ENCODE peak calls at places on chromosomes 13 and 19, in nine cellular contexts. Q is iPS DF 6.9, J is ovary, R is thoracic aorta, X is fibroblast of pulmonary artery, D is IMR-90, L is SK-N-SH, P is body of pancreas, B is tibial artery. W is an unnamed sample.

GRCh38 chr19:36113895-36114762 is 546 bp downstream of the POLR2I start:
- DNase-seq in Q (no peak), J (peak; percentile 54), R (no peak), X (peak; percentile 29), D (peak; percentile 30), L (peak; percentile 65), P (peak; percentile 22), B (peak; percentile 32), W (no peak)

GRCh38 chr19:55702131-55702627 is 27.2 kb downstream of the EPN1 start:
- DNase-seq in Q (no peak), J (no peak), R (no peak), X (peak; percentile 66), D (no peak), L (peak; percentile 6), P (peak; percentile 27), B (no peak), W (no peak)

GRCh38 chr13:97122381-97122996 is 99.6 kb upstream of the MBNL2 start:
- DNase-seq in Q (no peak), J (no peak), R (no peak), X (peak; percentile 77), D (peak; percentile 73), L (no peak), P (no peak), B (no peak), W (no peak)

GRCh38 chr13:111335263-111335662 is 14.8 kb downstream of the TEX29 start:
- DNase-seq in Q (no peak), J (no peak), R (no peak), X (no peak), D (no peak), L (no peak), P (no peak), B (peak; percentile 10), W (no peak)

GRCh38 chr13:97141564-97142005 is 80.5 kb upstream of the MBNL2 start:
- DNase-seq in Q (peak; percentile 20), J (peak; percentile 28), R (no peak), X (peak; percentile 87), D (peak; percentile 94), L (no peak), P (peak; percentile 72), B (peak; percentile 34), W (no peak)

GRCh38 chr13:42820450-42820849 is 39.1 kb downstream of the FAM216B start:
- DNase-seq in Q (no peak), J (no peak), R (no peak), X (peak; percentile 63), D (no peak), L (no peak), P (no peak), B (no peak), W (no peak)

GRCh38 chr19:14214580-14214979 is 8.6 kb upstream of the ADGRL1 start:
- DNase-seq in Q (no peak), J (no peak), R (no peak), X (no peak), D (no peak), L (no peak), P (no peak), B (no peak), W (no peak)

GRCh38 chr19:46803555-46803954 is 15.2 kb upstream of the SLC1A5 start:
- DNase-seq in Q (no peak), J (no peak), R (no peak), X (no peak), D (no peak), L (no peak), P (no peak), B (no peak), W (no peak)

GRCh38 chr13:81172603-81173002 is 831.7 kb upstream of the SPRY2 start:
- DNase-seq in Q (no peak), J (no peak), R (no peak), X (no peak), D (no peak), L (no peak), P (no peak), B (no peak), W (no peak)

GRCh38 chr13:43573787-43574562 is 212.8 kb downstream of the ENOX1 start:
- DNase-seq in Q (no peak), J (no peak), R (no peak), X (peak; percentile 31), D (no peak), L (no peak), P (no peak), B (no peak), W (no peak)

GRCh38 chr13:33251131-33251629 is 34.4 kb downstream of the STARD13 start:
- DNase-seq in Q (no peak), J (no peak), R (peak; percentile 12), X (peak; percentile 91), D (peak; percentile 99), L (peak; percentile 54), P (no peak), B (no peak), W (peak; percentile 5)

GRCh38 chr19:16447015-16447384 is 24.8 kb downstream of the EPS15L1 start:
- DNase-seq in Q (no peak), J (peak; percentile 84), R (no peak), X (peak; percentile 95), D (peak; percentile 91), L (no peak), P (peak; percentile 61), B (peak; percentile 91), W (peak; percentile 58)

GRCh38 chr13:48500652-48501197 is 32.2 kb downstream of the RCBTB2 start:
- DNase-seq in Q (no peak), J (no peak), R (no peak), X (peak; percentile 91), D (peak; percentile 96), L (no peak), P (no peak), B (no peak), W (peak; percentile 71)

GRCh38 chr13:113554333-113554700 is 30.2 kb upstream of the TFDP1 start:
- DNase-seq in Q (no peak), J (no peak), R (no peak), X (no peak), D (no peak), L (no peak), P (no peak), B (no peak), W (no peak)

GRCh38 chr19:28680091-28680490 is 532.9 kb downstream of the UQCRFS1 start:
- DNase-seq in Q (no peak), J (no peak), R (no peak), X (no peak), D (no peak), L (no peak), P (no peak), B (no peak), W (no peak)

GRCh38 chr19:37594982-37595382 is 306 bp downstream of the ZNF540 start:
- DNase-seq in Q (no peak), J (peak; percentile 64), R (peak; percentile 37), X (no peak), D (peak; percentile 58), L (no peak), P (peak; percentile 64), B (peak; percentile 58), W (peak; percentile 12)

GRCh38 chr13:76630629-76631028 is 255.6 kb downstream of the KCTD12 start:
- DNase-seq in Q (no peak), J (no peak), R (no peak), X (no peak), D (no peak), L (no peak), P (no peak), B (no peak), W (no peak)

GRCh38 chr19:10102787-10103236 is 334 bp upstream of the ANGPTL6 start:
- DNase-seq in Q (no peak), J (no peak), R (no peak), X (no peak), D (no peak), L (peak; percentile 53), P (no peak), B (no peak), W (peak; percentile 77)
- H3K4me3 ChIP-seq in Q (no peak overlapping the region), J (no peak overlapping the region), R (no peak overlapping the region), X (no peak overlapping the region), D (no peak overlapping the region), L (no peak overlapping the region), P (no peak overlapping the region), B (no peak overlapping the region), W (peak overlapping the region; percentile 49)

DNA sequence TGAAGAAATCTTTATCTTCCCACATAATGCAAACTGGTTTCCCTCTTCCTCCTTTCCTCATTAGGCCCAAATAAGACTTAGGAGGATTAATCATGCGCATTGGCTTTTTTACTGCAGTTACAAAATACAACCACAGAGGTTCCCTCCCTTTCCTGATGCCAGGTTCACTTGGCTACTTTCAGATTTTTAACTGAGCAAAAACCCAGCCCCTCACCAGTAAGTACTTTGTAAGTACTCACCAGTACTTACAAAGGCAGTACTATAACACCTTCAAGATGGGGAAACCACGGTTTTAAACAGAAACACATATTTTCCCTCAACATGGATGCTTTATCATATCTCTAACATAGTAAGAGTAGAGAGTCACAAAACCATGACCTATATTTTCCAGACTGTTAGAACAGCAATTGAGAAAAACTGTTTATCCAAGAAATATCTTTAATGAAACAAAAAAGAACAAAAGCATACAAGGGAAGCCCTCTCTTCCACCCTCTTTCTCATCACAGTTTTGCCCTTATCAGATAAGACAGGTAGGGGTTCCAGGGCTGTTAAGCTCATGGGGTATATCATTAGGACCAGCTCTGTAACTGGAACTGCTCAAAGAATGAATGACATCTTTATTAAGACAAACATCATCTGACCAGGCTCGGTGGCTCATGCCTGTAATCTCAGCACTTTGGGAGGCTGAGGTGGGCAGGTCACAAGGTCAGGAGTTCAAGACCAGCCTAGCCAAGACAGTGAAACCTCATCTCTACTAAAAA is 12.7 kb downstream of the FOXO1 start:
- DNase-seq in Q (no peak), J (no peak), R (no peak), X (peak; percentile 53), D (no peak), L (no peak), P (no peak), B (no peak), W (no peak)
- H3K4me3 ChIP-seq in Q (no peak overlapping the region), J (no peak overlapping the region), R (no peak overlapping the region), X (no peak overlapping the region), D (no peak overlapping the region), L (no peak overlapping the region), P (no peak overlapping the region), B (no peak overlapping the region), W (peak overlapping the region; percentile 50)

GRCh38 chr19:11598746-11599145 is 1.5 kb downstream of the ZNF627 start:
- DNase-seq in Q (no peak), J (no peak), R (no peak), X (no peak), D (no peak), L (no peak), P (no peak), B (no peak), W (no peak)
- H3K4me3 ChIP-seq in Q (no peak overlapping the region), J (no peak overlapping the region), R (no peak overlapping the region), X (peak overlapping the region; percentile 94), D (no peak overlapping the region), L (peak overlapping the region; percentile 70), P (no peak overlapping the region), B (peak overlapping the region; percentile 98), W (peak overlapping the region; percentile 90)

DNA sequence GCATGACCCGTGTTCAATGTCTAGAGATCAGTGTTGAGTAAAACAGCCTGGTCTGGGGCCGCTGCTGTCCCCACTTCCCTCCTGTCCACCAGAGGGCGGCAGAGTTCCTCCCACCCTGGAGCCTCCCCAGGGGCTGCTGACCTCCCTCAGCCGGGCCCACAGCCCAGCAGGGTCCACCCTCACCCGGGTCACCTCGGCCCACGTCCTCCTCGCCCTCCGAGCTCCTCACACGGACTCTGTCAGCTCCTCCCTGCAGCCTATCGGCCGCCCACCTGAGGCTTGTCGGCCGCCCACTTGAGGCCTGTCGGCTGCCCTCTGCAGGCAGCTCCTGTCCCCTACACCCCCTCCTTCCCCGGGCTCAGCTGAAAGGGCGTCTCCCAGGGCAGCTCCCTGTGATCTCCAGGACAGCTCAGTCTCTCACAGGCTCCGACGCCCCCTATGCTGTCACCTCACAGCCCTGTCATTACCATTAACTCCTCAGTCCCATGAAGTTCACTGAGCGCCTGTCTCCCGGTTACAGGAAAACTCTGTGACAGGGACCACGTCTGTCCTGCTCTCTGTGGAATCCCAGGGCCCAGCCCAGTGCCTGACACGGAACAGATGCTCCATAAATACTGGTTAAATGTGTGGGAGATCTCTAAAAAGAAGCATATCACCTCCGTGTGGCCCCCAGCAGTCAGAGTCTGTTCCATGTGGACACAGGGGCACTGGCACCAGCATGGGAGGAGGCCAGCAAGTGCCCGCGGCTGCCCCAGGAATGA is 1.5 kb upstream of the CEACAM5 start:
- DNase-seq in Q (peak; percentile 48), J (no peak), R (no peak), X (peak; percentile 9), D (no peak), L (peak; percentile 79), P (peak; percentile 77), B (no peak), W (no peak)
- H3K4me3 ChIP-seq in Q (peak overlapping the region; percentile 4), J (no peak overlapping the region), R (no peak overlapping the region), X (no peak overlapping the region), D (no peak overlapping the region), L (no peak overlapping the region), P (no peak overlapping the region), B (no peak overlapping the region), W (no peak overlapping the region)

W was measured in GM12864.